ENCODE peak calls at places on chromosomes 5 and 9, in six cellular contexts. X is mesothelial cell of epicardium; Y is NCI-H1092; A is posterior cingulate gyrus; N is stomach; Q is CD8-positive, alpha-beta T cell. D is an unnamed sample.

GRCh38 chr5:91318727-91319126 is 64.4 kb downstream of the ARRDC3 start:
- DNase-seq in X (no peak), Y (no peak), A (no peak), N (no peak), Q (no peak), D (no peak)

GRCh38 chr5:62717211-62717927 is 138.8 kb downstream of the LRRC70 start:
- DNase-seq in X (no peak), Y (no peak), A (no peak), N (no peak), Q (no peak), D (no peak)

GRCh38 chr9:2159521-2160417 is 144.6 kb downstream of the SMARCA2 start:
- DNase-seq in X (no peak), Y (no peak), A (no peak), N (no peak), Q (no peak), D (no peak)

GRCh38 chr9:97710356-97711222 is 13.4 kb upstream of the XPA start:
- DNase-seq in X (no peak), Y (peak; percentile 43), A (no peak), N (peak; percentile 51), Q (peak; percentile 27), D (no peak)

GRCh38 chr5:56737002-56737621 is 78.2 kb upstream of the MAP3K1 start:
- DNase-seq in X (no peak), Y (no peak), A (no peak), N (no peak), Q (no peak), D (no peak)

GRCh38 chr5:40374853-40375252 is 304.9 kb upstream of the PTGER4 start:
- DNase-seq in X (no peak), Y (no peak), A (no peak), N (no peak), Q (no peak), D (no peak)

GRCh38 chr5:67063791-67064190 is 132.8 kb downstream of the CD180 start:
- DNase-seq in X (no peak), Y (no peak), A (no peak), N (no peak), Q (no peak), D (no peak)

GRCh38 chr5:112186401-112186990 is 232.6 kb downstream of the EPB41L4A start:
- DNase-seq in X (no peak), Y (no peak), A (no peak), N (no peak), Q (no peak), D (no peak)

GRCh38 chr5:39079147-39079546 is 4.9 kb upstream of the RICTOR start:
- DNase-seq in X (no peak), Y (no peak), A (no peak), N (no peak), Q (no peak), D (no peak)

GRCh38 chr9:132078369-132079356 is 1.0 kb downstream of the MED27 start:
- DNase-seq in X (peak; percentile 43), Y (peak; percentile 8), A (peak; percentile 40), N (no peak), Q (no peak), D (no peak)

D was measured in H1.